ENCODE peak calls at places on chromosomes 4 and X, in ten cellular contexts. L is MG63; N is fibroblast of mammary gland; F is aorta; J is left ventricle myocardium inferior; O is uterus; K is astrocyte; I is tibial artery; G is naive thymus-derived CD4-positive, alpha-beta T cell; V is CD8-positive, alpha-beta T cell. D is an unnamed sample.

GRCh38 chrX:67692246-67692645 is 148.4 kb downstream of the AR start:
- DNase-seq in L (no peak), N (peak), F (no peak), J (no peak), O (no peak), K (peak), I (no peak), G (no peak), V (no peak), D (no peak)

GRCh38 chrX:3589474-3589873 is 124.0 kb downstream of the PRKX start:
- DNase-seq in L (no peak), N (no peak), F (no peak), J (no peak), O (no peak), K (no peak), I (no peak), G (no peak), V (no peak), D (no peak)

GRCh38 chr4:153950100-153950979 is 161.5 kb upstream of the SFRP2 start:
- DNase-seq in L (no peak), N (no peak), F (no peak), J (no peak), O (no peak), K (peak), I (no peak), G (peak), V (no peak), D (no peak)

GRCh38 chr4:85498068-85498733 is 23.3 kb downstream of the ARHGAP24 start:
- DNase-seq in L (peak), N (peak), F (no peak), J (peak), O (peak), K (peak), I (peak), G (no peak), V (no peak), D (peak)

GRCh38 chrX:110142096-110142495 is 139.2 kb downstream of the TMEM164 start:
- DNase-seq in L (peak), N (peak), F (no peak), J (no peak), O (no peak), K (no peak), I (no peak), G (no peak), V (no peak), D (no peak)

GRCh38 chrX:30597258-30598012 is 19.9 kb upstream of the TASL start:
- DNase-seq in L (no peak), N (no peak), F (no peak), J (no peak), O (no peak), K (no peak), I (no peak), G (no peak), V (no peak), D (no peak)

GRCh38 chr4:139655116-139655515 is 10.5 kb upstream of the MGST2 start:
- DNase-seq in L (no peak), N (peak), F (no peak), J (no peak), O (no peak), K (peak), I (no peak), G (no peak), V (no peak), D (no peak)

GRCh38 chr4:54767376-54767775 is 109.6 kb downstream of the KIT start:
- DNase-seq in L (no peak), N (no peak), F (no peak), J (no peak), O (no peak), K (no peak), I (no peak), G (no peak), V (no peak), D (no peak)

GRCh38 chr4:158209825-158210807 is at the start of gene TMEM144:
- DNase-seq in L (peak), N (peak), F (peak), J (peak), O (peak), K (peak), I (peak), G (no peak), V (peak), D (peak)

GRCh38 chr4:28402751-28403150 is 1542.1 kb downstream of the STIM2 start:
- DNase-seq in L (no peak), N (no peak), F (no peak), J (no peak), O (no peak), K (no peak), I (no peak), G (no peak), V (no peak), D (no peak)

GRCh38 chr4:24472514-24473308 is 111.6 kb downstream of the DHX15 start:
- DNase-seq in L (peak), N (peak), F (peak), J (peak), O (peak), K (peak), I (peak), G (peak), V (peak), D (peak)

GRCh38 chr4:89563431-89563830 is 255.8 kb upstream of the GPRIN3 start:
- DNase-seq in L (no peak), N (peak), F (no peak), J (no peak), O (no peak), K (no peak), I (no peak), G (no peak), V (no peak), D (no peak)

GRCh38 chr4:186192068-186192751 is 843 bp downstream of the CYP4V2 start:
- DNase-seq in L (peak), N (peak), F (no peak), J (peak), O (peak), K (peak), I (peak), G (peak), V (no peak), D (no peak)

GRCh38 chr4:107931775-107932321 is 499 bp downstream of the CYP2U1 start:
- DNase-seq in L (no peak), N (no peak), F (peak), J (no peak), O (no peak), K (no peak), I (peak), G (peak), V (peak), D (peak)

GRCh38 chr4:156101571-156101970 is 147.9 kb upstream of the CTSO start:
- DNase-seq in L (no peak), N (peak), F (no peak), J (no peak), O (no peak), K (peak), I (no peak), G (no peak), V (no peak), D (no peak)

GRCh38 chr4:6873792-6874461 is 35.7 kb upstream of the TBC1D14 start:
- DNase-seq in L (peak), N (peak), F (peak), J (peak), O (peak), K (peak), I (peak), G (peak), V (peak), D (peak)

GRCh38 chrX:39263946-39264483 is 462.8 kb downstream of the MID1IP1 start:
- DNase-seq in L (no peak), N (no peak), F (no peak), J (no peak), O (no peak), K (no peak), I (no peak), G (no peak), V (no peak), D (no peak)

GRCh38 chrX:72062890-72063289 is 68.8 kb downstream of the RTL5 start:
- DNase-seq in L (peak), N (peak), F (no peak), J (peak), O (peak), K (no peak), I (peak), G (no peak), V (no peak), D (no peak)

GRCh38 chr4:54709281-54709854 is 51.6 kb downstream of the KIT start:
- DNase-seq in L (no peak), N (no peak), F (no peak), J (no peak), O (no peak), K (no peak), I (no peak), G (no peak), V (no peak), D (no peak)

GRCh38 chr4:13907255-13907751 is 279.8 kb upstream of the BOD1L1 start:
- DNase-seq in L (peak), N (peak), F (no peak), J (no peak), O (no peak), K (peak), I (no peak), G (no peak), V (no peak), D (no peak)

GRCh38 chr4:183244506-183244905 is 75.6 kb downstream of the CLDN22 start:
- DNase-seq in L (no peak), N (no peak), F (no peak), J (no peak), O (no peak), K (no peak), I (no peak), G (no peak), V (no peak), D (no peak)

GRCh38 chr4:16237715-16238114 is 11.4 kb upstream of the TAPT1 start:
- DNase-seq in L (no peak), N (no peak), F (no peak), J (no peak), O (no peak), K (no peak), I (no peak), G (no peak), V (no peak), D (no peak)

GRCh38 chr4:56681158-56681848 is at the start of gene HOPX:
- DNase-seq in L (no peak), N (no peak), F (no peak), J (peak), O (no peak), K (peak), I (no peak), G (peak), V (peak), D (peak)

GRCh38 chrX:23782455-23782854 is 518 bp upstream of the SAT1 start:
- DNase-seq in L (no peak), N (peak), F (no peak), J (no peak), O (no peak), K (no peak), I (no peak), G (no peak), V (no peak), D (no peak)

GRCh38 chr4:140721088-140721421 is 35.1 kb downstream of the TBC1D9 start:
- DNase-seq in L (no peak), N (no peak), F (no peak), J (no peak), O (no peak), K (no peak), I (no peak), G (no peak), V (no peak), D (no peak)

GRCh38 chr4:15766821-15767220 is 11.3 kb upstream of the CD38 start:
- DNase-seq in L (no peak), N (no peak), F (no peak), J (no peak), O (no peak), K (no peak), I (no peak), G (no peak), V (no peak), D (no peak)

GRCh38 chr4:8280158-8280875 is 10.8 kb downstream of the HTRA3 start:
- DNase-seq in L (no peak), N (no peak), F (peak), J (peak), O (no peak), K (no peak), I (no peak), G (no peak), V (no peak), D (peak)

GRCh38 chr4:148730241-148730640 is 288.0 kb upstream of the NR3C2 start:
- DNase-seq in L (no peak), N (no peak), F (no peak), J (no peak), O (no peak), K (no peak), I (no peak), G (no peak), V (no peak), D (no peak)

GRCh38 chr4:86927843-86928395 is 6.9 kb upstream of the AFF1 start:
- DNase-seq in L (peak), N (peak), F (no peak), J (no peak), O (peak), K (peak), I (peak), G (no peak), V (no peak), D (no peak)

GRCh38 chrX:23383411-23383810 is 48.8 kb downstream of the PTCHD1 start:
- DNase-seq in L (no peak), N (peak), F (no peak), J (no peak), O (no peak), K (peak), I (no peak), G (no peak), V (no peak), D (no peak)

GRCh38 chr4:143352720-143353119 is 16.0 kb downstream of the GAB1 start:
- DNase-seq in L (no peak), N (no peak), F (no peak), J (no peak), O (no peak), K (peak), I (no peak), G (no peak), V (no peak), D (no peak)

GRCh38 chr4:143356493-143356892 is 19.8 kb downstream of the GAB1 start:
- DNase-seq in L (no peak), N (no peak), F (no peak), J (no peak), O (no peak), K (no peak), I (no peak), G (no peak), V (no peak), D (no peak)

GRCh38 chr4:143355540-143356217 is 19.0 kb downstream of the GAB1 start:
- DNase-seq in L (no peak), N (peak), F (no peak), J (no peak), O (no peak), K (peak), I (no peak), G (no peak), V (no peak), D (no peak)

GRCh38 chr4:143353797-143354196 is 17.1 kb downstream of the GAB1 start:
- DNase-seq in L (no peak), N (no peak), F (no peak), J (no peak), O (no peak), K (no peak), I (no peak), G (no peak), V (no peak), D (no peak)

GRCh38 chr4:143354990-143355389 is 18.3 kb downstream of the GAB1 start:
- DNase-seq in L (no peak), N (no peak), F (no peak), J (no peak), O (no peak), K (no peak), I (no peak), G (no peak), V (no peak), D (no peak)
- H3K4me3 ChIP-seq in L (no peak), N (no peak), F (no peak), J (peak), O (no peak), K (no peak), I (no peak), G (no peak), V (no peak), D (no peak)

DNA sequence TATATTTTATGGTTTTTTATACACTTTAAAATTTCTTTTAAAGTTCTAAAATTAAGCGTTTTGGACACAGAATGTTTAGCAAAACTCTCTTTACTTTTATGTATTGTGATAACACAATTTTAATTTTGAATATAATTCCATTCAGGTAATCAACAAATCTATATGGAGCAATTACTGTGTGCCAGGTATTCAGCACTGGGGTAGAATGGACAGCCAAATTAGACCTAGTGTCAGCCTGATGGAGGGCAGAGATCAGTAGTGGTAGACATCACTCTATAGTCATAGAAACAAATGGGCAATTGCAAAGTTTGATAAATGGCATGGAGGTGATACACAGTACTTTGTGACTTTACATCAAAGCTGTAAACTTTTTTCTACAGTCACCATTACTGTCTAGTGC is 41.8 kb upstream of the UNC5C start:
- DNase-seq in L (no peak), N (no peak), F (no peak), J (no peak), O (no peak), K (no peak), I (no peak), G (no peak), V (no peak), D (no peak)
- H3K4me3 ChIP-seq in L (no peak), N (no peak), F (no peak), J (no peak), O (no peak), K (no peak), I (no peak), G (no peak), V (no peak), D (no peak)

DNA sequence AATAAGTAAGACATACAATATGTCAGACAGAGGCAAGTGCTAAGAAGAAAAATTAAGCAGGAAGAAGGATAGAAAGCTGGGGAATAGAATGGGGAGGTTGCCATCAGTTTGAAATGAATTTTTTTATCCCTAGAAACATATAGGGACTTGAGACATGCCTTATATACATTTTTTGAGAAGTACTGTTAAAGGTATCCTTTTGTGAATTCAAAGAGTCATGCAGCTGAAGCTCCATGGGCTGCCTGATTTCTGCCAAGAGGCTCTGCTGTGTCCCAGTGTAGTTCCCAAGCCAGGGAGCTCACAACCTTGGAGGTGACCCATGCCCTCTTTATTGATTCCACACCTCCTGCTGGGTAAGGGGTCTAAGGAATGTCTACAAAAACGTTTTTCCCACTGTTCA is 564.6 kb upstream of the DIPK2B start:
- DNase-seq in L (no peak), N (no peak), F (no peak), J (no peak), O (no peak), K (no peak), I (no peak), G (no peak), V (no peak), D (no peak)
- H3K4me3 ChIP-seq in L (peak), N (peak), F (no peak), J (no peak), O (no peak), K (peak), I (no peak), G (peak), V (no peak), D (peak)

GRCh38 chr4:10456270-10457254 is 664 bp downstream of the ZNF518B start:
- DNase-seq in L (peak), N (peak), F (peak), J (peak), O (peak), K (peak), I (peak), G (peak), V (peak), D (peak)

GRCh38 chr4:10455133-10455532 is 2.1 kb downstream of the ZNF518B start:
- DNase-seq in L (no peak), N (no peak), F (no peak), J (no peak), O (no peak), K (no peak), I (no peak), G (no peak), V (no peak), D (no peak)

GRCh38 chr4:10457255-10457801 is at the start of gene ZNF518B:
- DNase-seq in L (peak), N (peak), F (peak), J (peak), O (peak), K (peak), I (peak), G (peak), V (peak), D (peak)

GRCh38 chr4:10458190-10458589 is 964 bp upstream of the ZNF518B start:
- DNase-seq in L (no peak), N (no peak), F (no peak), J (no peak), O (no peak), K (no peak), I (no peak), G (no peak), V (no peak), D (no peak)

DNA sequence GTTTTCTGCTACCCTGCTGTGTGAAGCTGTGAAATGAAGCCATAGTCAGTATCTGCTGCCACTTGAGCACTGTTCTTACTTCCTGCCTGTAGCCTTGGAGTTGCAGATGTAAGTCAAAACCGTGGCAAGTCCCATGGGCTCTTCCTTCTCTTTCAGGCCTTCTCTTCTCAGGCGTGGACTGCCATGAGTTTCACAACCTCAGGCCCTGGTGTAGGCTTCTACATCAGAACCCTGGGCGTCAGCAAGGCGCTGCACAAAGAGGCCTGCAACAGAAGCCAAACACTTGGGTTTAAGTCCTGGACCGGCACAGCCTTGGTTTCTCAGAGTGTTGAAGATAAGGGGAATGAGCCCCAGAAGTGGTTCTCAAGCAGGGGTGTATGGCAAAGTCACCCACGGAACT is 2.5 kb downstream of the ZNF518B start:
- DNase-seq in L (no peak), N (no peak), F (no peak), J (no peak), O (no peak), K (no peak), I (no peak), G (no peak), V (no peak), D (no peak)
- H3K4me3 ChIP-seq in L (no peak), N (no peak), F (no peak), J (no peak), O (no peak), K (no peak), I (no peak), G (no peak), V (no peak), D (no peak)

GRCh38 chrX:37779857-37780256 is at the start of gene CYBB:
- DNase-seq in L (no peak), N (no peak), F (no peak), J (no peak), O (no peak), K (no peak), I (no peak), G (no peak), V (no peak), D (no peak)
- H3K4me3 ChIP-seq in L (no peak), N (no peak), F (no peak), J (no peak), O (no peak), K (no peak), I (no peak), G (no peak), V (no peak), D (peak)

GRCh38 chrX:153966283-153966688 is 5.3 kb downstream of the HCFC1 start:
- DNase-seq in L (no peak), N (peak), F (peak), J (no peak), O (peak), K (peak), I (no peak), G (no peak), V (no peak), D (no peak)
- H3K4me3 ChIP-seq in L (no peak), N (no peak), F (no peak), J (peak), O (no peak), K (no peak), I (no peak), G (peak), V (no peak), D (no peak)

DNA sequence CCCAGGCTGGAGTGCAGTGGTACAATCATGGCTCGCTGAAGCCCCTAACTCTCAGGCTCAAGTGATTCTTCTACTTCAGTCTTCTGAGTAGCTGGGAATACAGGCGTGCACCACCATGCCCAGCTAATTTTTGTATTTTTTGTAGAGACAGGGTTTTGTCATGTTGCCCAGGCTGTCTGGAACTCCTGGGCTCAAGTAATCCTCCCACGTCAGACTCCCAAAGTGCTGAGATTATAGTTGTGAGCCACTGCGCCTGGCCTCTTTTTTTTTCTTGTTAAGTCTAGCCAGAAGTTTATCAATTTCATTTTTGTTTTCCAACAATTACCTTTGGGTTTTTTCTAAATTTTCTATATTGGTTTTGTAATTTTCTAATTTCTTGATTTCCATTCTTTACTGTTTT is 100.6 kb downstream of the GC start:
- DNase-seq in L (peak), N (no peak), F (no peak), J (no peak), O (no peak), K (no peak), I (no peak), G (no peak), V (no peak), D (no peak)
- H3K4me3 ChIP-seq in L (no peak), N (no peak), F (no peak), J (no peak), O (no peak), K (no peak), I (no peak), G (no peak), V (no peak), D (no peak)

GRCh38 chr4:109657854-109658253 is 45.4 kb downstream of the CASP6 start:
- DNase-seq in L (no peak), N (no peak), F (no peak), J (no peak), O (no peak), K (no peak), I (no peak), G (no peak), V (no peak), D (no peak)
- H3K4me3 ChIP-seq in L (no peak), N (no peak), F (no peak), J (no peak), O (no peak), K (no peak), I (no peak), G (no peak), V (no peak), D (no peak)